ENCODE peak calls at places on chromosomes 12 and 14, in four cellular contexts. J is keratinocyte, L is DND-41, Q is GM23248. B is an unnamed sample.
A peak's percentile ranks its signal among the peaks of the same experiment; 100 is the strongest.

GRCh38 chr12:111598637-111599458 is at the start of gene ATXN2:
- DNase-seq in J (no peak), Q (peak; percentile 83), L (no peak), B (peak; percentile 87)

GRCh38 chr14:75559451-75560187 is 18.8 kb upstream of the FLVCR2 start:
- DNase-seq in Q (peak; percentile 75), L (no peak), J (peak; percentile 36), B (no peak)

GRCh38 chr14:75247286-75247922 is 31.2 kb upstream of the FOS start:
- DNase-seq in J (no peak), L (peak; percentile 81), Q (no peak), B (no peak)

GRCh38 chr12:3158851-3159465 is 81.8 kb downstream of the TSPAN9 start:
- DNase-seq in J (no peak), Q (peak; percentile 73), L (no peak), B (no peak)

GRCh38 chr12:114762490-114763110 is 78.6 kb upstream of the TBX3 start:
- DNase-seq in J (no peak), Q (no peak), L (no peak), B (no peak)

GRCh38 chr12:28933864-28934527 is 215.1 kb upstream of the FAR2 start:
- DNase-seq in L (no peak), J (no peak), Q (peak; percentile 39), B (no peak)

GRCh38 chr14:72699852-72700257 is 194.0 kb downstream of the DPF3 start:
- DNase-seq in J (no peak), L (no peak), Q (peak; percentile 94), B (no peak)

GRCh38 chr14:75242546-75243273 is 35.9 kb upstream of the FOS start:
- DNase-seq in J (no peak), Q (peak; percentile 91), L (peak; percentile 29), B (no peak)

GRCh38 chr14:70707138-70708038 is 65.7 kb downstream of the TTC9 start:
- DNase-seq in Q (peak; percentile 68), J (no peak), L (peak; percentile 24), B (peak; percentile 46)

GRCh38 chr12:121858662-121859572 is at the start of gene HPD:
- DNase-seq in Q (peak; percentile 80), L (no peak), J (no peak), B (no peak)

GRCh38 chr14:90576581-90576980 is 179.8 kb downstream of the CALM1 start:
- DNase-seq in J (no peak), Q (peak; percentile 43), L (no peak), B (no peak)

GRCh38 chr12:1920971-1921370 is 2.5 kb upstream of the CACNA2D4 start:
- DNase-seq in Q (no peak), J (no peak), L (no peak), B (no peak)

GRCh38 chr14:61101803-61102548 is 120.9 kb downstream of the SLC38A6 start:
- DNase-seq in L (no peak), J (no peak), Q (peak; percentile 83), B (peak; percentile 83)

GRCh38 chr14:23559010-23559920 is 3.2 kb downstream of the THTPA start:
- DNase-seq in Q (peak; percentile 79), L (peak; percentile 67), J (no peak), B (peak; percentile 93)

GRCh38 chr12:26028953-26029740 is 70.7 kb downstream of the RASSF8 start:
- DNase-seq in J (no peak), Q (peak; percentile 72), L (peak; percentile 15), B (peak; percentile 71)

GRCh38 chr12:21330682-21331253 is 3.9 kb downstream of the SLCO1A2 start:
- DNase-seq in J (no peak), Q (no peak), L (no peak), B (peak; percentile 57)

GRCh38 chr12:67630373-67631088 is 18.0 kb upstream of the DYRK2 start:
- DNase-seq in L (peak; percentile 95), Q (no peak), J (no peak), B (peak; percentile 61)

GRCh38 chr14:92523752-92524151 is 10.2 kb downstream of the RIN3 start:
- DNase-seq in J (no peak), L (no peak), Q (no peak), B (no peak)

GRCh38 chr12:12714276-12715001 is 2.7 kb upstream of the CDKN1B start:
- DNase-seq in J (no peak), L (peak; percentile 74), Q (peak; percentile 64), B (peak; percentile 71)

GRCh38 chr12:84361651-84362551 is 550.7 kb downstream of the SLC6A15 start:
- DNase-seq in L (no peak), Q (no peak), J (no peak), B (no peak)

GRCh38 chr12:115880238-115880637 is 397.3 kb downstream of the MED13L start:
- DNase-seq in Q (no peak), J (no peak), L (no peak), B (no peak)

GRCh38 chr12:40970320-40970907 is 217.7 kb upstream of the PDZRN4 start:
- DNase-seq in J (no peak), Q (no peak), L (no peak), B (peak; percentile 79)

GRCh38 chr12:27733791-27734190 is 23.2 kb downstream of the MRPS35 start:
- DNase-seq in Q (peak; percentile 7), J (no peak), L (no peak), B (no peak)

GRCh38 chr12:85279449-85280137 is 427 bp upstream of the ALX1 start:
- DNase-seq in L (no peak), Q (no peak), J (no peak), B (no peak)

GRCh38 chr12:82877963-82878362 is 191.3 kb downstream of the TMTC2 start:
- DNase-seq in L (no peak), Q (no peak), J (no peak), B (no peak)

GRCh38 chr12:118520954-118521353 is 144.6 kb downstream of the SUDS3 start:
- DNase-seq in L (no peak), Q (no peak), J (no peak), B (no peak)

GRCh38 chr14:74963178-74963704 is 7.8 kb upstream of the PGF start:
- DNase-seq in Q (no peak), J (no peak), L (no peak), B (no peak)

GRCh38 chr14:100117647-100118376 is 41.6 kb downstream of the DEGS2 start:
- DNase-seq in L (no peak), Q (no peak), J (no peak), B (no peak)

GRCh38 chr12:101767537-101767936 is 28.3 kb upstream of the SYCP3 start:
- DNase-seq in L (no peak), J (no peak), Q (no peak), B (no peak)

GRCh38 chr12:64675795-64676194 is 65.5 kb downstream of the RASSF3 start:
- DNase-seq in L (no peak), J (no peak), Q (peak; percentile 55), B (peak; percentile 40)

GRCh38 chr12:2457215-2458112 is 337.3 kb upstream of the FKBP4 start:
- DNase-seq in L (no peak), J (no peak), Q (no peak), B (no peak)

GRCh38 chr12:27982380-27982779 is 9.8 kb upstream of the PTHLH start:
- DNase-seq in L (no peak), Q (peak; percentile 33), J (no peak), B (no peak)

GRCh38 chr12:111447571-111448265 is 42.0 kb downstream of the SH2B3 start:
- DNase-seq in Q (no peak), J (no peak), L (peak; percentile 2), B (no peak)

GRCh38 chr12:45292486-45293195 is 76.7 kb downstream of the ANO6 start:
- DNase-seq in Q (no peak), L (no peak), J (no peak), B (no peak)

GRCh38 chr12:12442548-12443071 is 85.7 kb downstream of the BORCS5 start:
- DNase-seq in J (peak; percentile 54), L (no peak), Q (peak; percentile 74), B (no peak)

GRCh38 chr14:85535916-85536834 is 6.2 kb downstream of the FLRT2 start:
- DNase-seq in J (no peak), L (no peak), Q (peak; percentile 92), B (peak; percentile 67)

GRCh38 chr12:6779667-6780459 is 7.5 kb downstream of the LAG3 start:
- DNase-seq in J (no peak), L (no peak), Q (no peak), B (no peak)

GRCh38 chr12:6778571-6779550 is 6.5 kb downstream of the LAG3 start:
- DNase-seq in Q (peak; percentile 96), J (peak; percentile 85), L (peak; percentile 86), B (peak; percentile 97)

GRCh38 chr12:6777386-6777785 is 5.1 kb downstream of the LAG3 start:
- DNase-seq in Q (no peak), J (no peak), L (no peak), B (no peak)

GRCh38 chr12:6780573-6780972 is 8.3 kb downstream of the LAG3 start:
- DNase-seq in Q (no peak), L (no peak), J (no peak), B (no peak)

GRCh38 chr12:6778212-6778570 is 5.9 kb downstream of the LAG3 start:
- DNase-seq in L (no peak), Q (peak; percentile 78), J (no peak), B (no peak)
- H3K9ac ChIP-seq in L (no peak overlapping the region), Q (peak overlapping the region; percentile 57), J (peak overlapping the region; percentile 62), B (peak overlapping the region; percentile 59)

GRCh38 chr12:124395284-124395752 is 100.4 kb downstream of the RFLNA start:
- DNase-seq in Q (peak; percentile 73), J (no peak), L (no peak), B (no peak)
- H4K20me1 ChIP-seq in Q (no peaks in the 10 kb centered on the region), J (no peaks in the 10 kb centered on the region), L (peaks cover 62% of the 10 kb centered on the region), B (peaks cover 18% of the 10 kb centered on the region)

GRCh38 chr12:87928046-87928445 is 101.2 kb downstream of the C12orf50 start:
- DNase-seq in L (no peak), Q (no peak), J (no peak), B (no peak)

GRCh38 chr12:87930033-87930432 is 99.2 kb downstream of the C12orf50 start:
- DNase-seq in Q (peak; percentile 63), J (no peak), L (no peak), B (no peak)

GRCh38 chr12:87931764-87932163 is 97.4 kb downstream of the C12orf50 start:
- DNase-seq in L (no peak), Q (no peak), J (no peak), B (no peak)

GRCh38 chr12:87929346-87929745 is 99.9 kb downstream of the C12orf50 start:
- DNase-seq in L (no peak), Q (no peak), J (no peak), B (no peak)

DNA sequence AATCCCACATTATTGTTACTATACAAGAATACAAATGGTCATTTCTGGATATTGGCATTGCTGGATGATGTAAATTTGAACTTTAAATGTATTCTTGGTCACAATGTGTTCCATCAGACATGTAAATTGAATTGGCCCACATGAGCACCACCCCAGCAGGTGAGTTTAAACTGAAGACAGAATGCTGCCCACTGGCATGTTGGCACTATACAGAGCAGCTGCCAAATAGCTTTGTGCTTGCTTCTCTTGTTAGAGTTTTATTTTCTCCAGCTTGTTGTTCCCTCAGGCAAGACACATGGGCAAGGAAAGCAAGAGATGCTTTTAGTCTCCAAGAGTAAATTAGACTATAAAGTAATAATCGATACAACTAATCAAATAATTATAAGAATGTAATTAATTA is 98.5 kb downstream of the C12orf50 start:
- DNase-seq in J (no peak), Q (no peak), L (no peak), B (no peak)
- H3K9ac ChIP-seq in J (no peak overlapping the region), Q (no peak overlapping the region), L (no peak overlapping the region), B (no peak overlapping the region)

GRCh38 chr14:69617796-69618195 is 6.4 kb downstream of the SUSD6 start:
- DNase-seq in J (no peak), L (no peak), Q (no peak), B (no peak)

GRCh38 chr14:69620211-69620611 is 8.8 kb downstream of the SUSD6 start:
- DNase-seq in Q (no peak), L (no peak), J (no peak), B (no peak)

GRCh38 chr14:69624131-69624530 is 12.7 kb downstream of the SUSD6 start:
- DNase-seq in L (no peak), Q (no peak), J (no peak), B (no peak)

GRCh38 chr14:69619007-69619406 is 7.6 kb downstream of the SUSD6 start:
- DNase-seq in Q (peak; percentile 56), J (no peak), L (no peak), B (no peak)

GRCh38 chr14:69620981-69621380 is 9.6 kb downstream of the SUSD6 start:
- DNase-seq in L (no peak), Q (no peak), J (no peak), B (no peak)
- H4K20me1 ChIP-seq in L (no peaks in the 10 kb centered on the region), Q (no peaks in the 10 kb centered on the region), J (no peaks in the 10 kb centered on the region), B (no peaks in the 10 kb centered on the region)

B was measured in Karpas-422.